ENCODE peak calls at places on chromosomes 1 and 21, in nine cellular contexts. R is heart right ventricle; J is left ventricle myocardium inferior; D is dorsolateral prefrontal cortex; L is CD4-positive, alpha-beta T cell; E is heart left ventricle; H is AG04450; K is upper lobe of right lung; I is endodermal cell. M is an unnamed sample.

GRCh38 chr1:51418384-51418959 is 88.1 kb upstream of the TTC39A start:
- DNase-seq in L (no peak), J (no peak), R (no peak), E (no peak), I (no peak), H (no peak), D (no peak), K (no peak), M (no peak)

GRCh38 chr1:7956218-7957032 is 5.1 kb upstream of the PARK7 start:
- DNase-seq in H (peak; percentile 57), J (no peak), D (no peak), I (no peak), L (no peak), K (no peak), E (no peak), R (no peak), M (no peak)

GRCh38 chr1:99645699-99646531 is at the start of gene PALMD:
- DNase-seq in J (peak; percentile 50), D (no peak), R (peak; percentile 61), H (no peak), K (peak; percentile 67), E (peak; percentile 78), L (no peak), I (peak; percentile 65), M (peak; percentile 60)

GRCh38 chr1:224791362-224791941 is 138.0 kb upstream of the DNAH14 start:
- DNase-seq in E (no peak), L (no peak), H (no peak), J (no peak), R (no peak), K (no peak), I (no peak), D (no peak), M (no peak)

GRCh38 chr1:154998201-154998780 is 4.3 kb upstream of the ZBTB7B start:
- DNase-seq in I (no peak), R (no peak), L (no peak), J (no peak), D (no peak), K (peak; percentile 37), H (no peak), E (no peak), M (no peak)

GRCh38 chr1:175927944-175928343 is 184.5 kb upstream of the TNR start:
- DNase-seq in J (no peak), E (no peak), K (no peak), I (no peak), R (no peak), D (no peak), H (no peak), L (no peak), M (no peak)

GRCh38 chr1:156194300-156194652 is 372 bp downstream of the SLC25A44 start:
- DNase-seq in I (no peak), E (no peak), K (no peak), R (no peak), H (no peak), D (peak; percentile 39), L (no peak), J (no peak), M (peak; percentile 11)

GRCh38 chr1:39261712-39262221 is 57.3 kb downstream of the MACF1 start:
- DNase-seq in J (no peak), I (no peak), H (peak; percentile 49), E (no peak), D (no peak), L (no peak), R (no peak), K (no peak), M (no peak)

GRCh38 chr1:47738560-47739182 is 258.5 kb downstream of the TRABD2B start:
- DNase-seq in E (peak; percentile 45), R (peak; percentile 55), D (no peak), I (peak; percentile 92), H (no peak), J (peak; percentile 31), L (no peak), K (no peak), M (peak; percentile 22)

GRCh38 chr1:224707849-224708725 is 92.0 kb downstream of the CNIH3 start:
- DNase-seq in I (no peak), J (no peak), L (no peak), E (no peak), H (peak; percentile 34), D (no peak), R (no peak), K (peak; percentile 74), M (peak; percentile 33)

GRCh38 chr21:31326478-31327247 is 17.4 kb downstream of the TIAM1 start:
- DNase-seq in D (no peak), E (no peak), L (no peak), R (no peak), J (no peak), H (no peak), I (no peak), K (no peak), M (no peak)

GRCh38 chr21:45825209-45825602 is 156.4 kb upstream of the COL6A1 start:
- DNase-seq in R (no peak), I (no peak), D (no peak), E (no peak), J (no peak), L (no peak), H (no peak), K (no peak), M (no peak)

GRCh38 chr1:56409112-56409691 is 170.2 kb downstream of the PLPP3 start:
- DNase-seq in E (peak; percentile 43), H (no peak), K (peak; percentile 79), R (no peak), L (no peak), I (peak; percentile 82), D (no peak), J (peak; percentile 27), M (peak; percentile 27)

GRCh38 chr1:11176081-11176706 is 13.0 kb upstream of the ANGPTL7 start:
- DNase-seq in J (peak; percentile 37), H (no peak), R (no peak), K (no peak), I (no peak), E (peak; percentile 59), L (no peak), D (no peak), M (no peak)

GRCh38 chr1:112797221-112797620 is 82.1 kb upstream of the PPM1J start:
- DNase-seq in D (no peak), H (no peak), L (no peak), I (no peak), R (no peak), K (no peak), E (no peak), J (no peak), M (no peak)

GRCh38 chr1:62391369-62391971 is 45.4 kb upstream of the USP1 start:
- DNase-seq in E (no peak), D (no peak), H (no peak), L (no peak), I (peak; percentile 86), K (no peak), J (no peak), R (no peak), M (peak; percentile 19)

GRCh38 chr1:172883844-172884243 is 166.9 kb downstream of the TNFSF18 start:
- DNase-seq in E (no peak), L (no peak), H (no peak), D (no peak), J (no peak), K (no peak), I (no peak), R (no peak), M (no peak)

GRCh38 chr1:172885976-172886375 is 164.8 kb downstream of the TNFSF18 start:
- DNase-seq in J (no peak), E (no peak), R (no peak), L (no peak), I (no peak), D (no peak), H (no peak), K (no peak), M (no peak)

GRCh38 chr1:172883387-172883791 is 167.4 kb downstream of the TNFSF18 start:
- DNase-seq in R (no peak), H (no peak), I (no peak), J (no peak), E (no peak), K (no peak), D (no peak), L (no peak), M (no peak)

GRCh38 chr1:172885411-172885810 is 165.3 kb downstream of the TNFSF18 start:
- DNase-seq in J (no peak), K (no peak), L (no peak), H (no peak), E (no peak), D (no peak), R (no peak), I (no peak), M (no peak)

GRCh38 chr1:172887162-172887561 is 163.6 kb downstream of the TNFSF18 start:
- DNase-seq in D (no peak), H (no peak), K (no peak), R (no peak), J (no peak), I (no peak), E (no peak), L (no peak), M (no peak)
- H3K27ac ChIP-seq in D (no peak overlapping the region), H (no peak overlapping the region), K (no peak overlapping the region), R (no peak overlapping the region), J (no peak overlapping the region), I (no peak overlapping the region), E (no peak overlapping the region), L (no peak overlapping the region), M (no peak overlapping the region)

DNA sequence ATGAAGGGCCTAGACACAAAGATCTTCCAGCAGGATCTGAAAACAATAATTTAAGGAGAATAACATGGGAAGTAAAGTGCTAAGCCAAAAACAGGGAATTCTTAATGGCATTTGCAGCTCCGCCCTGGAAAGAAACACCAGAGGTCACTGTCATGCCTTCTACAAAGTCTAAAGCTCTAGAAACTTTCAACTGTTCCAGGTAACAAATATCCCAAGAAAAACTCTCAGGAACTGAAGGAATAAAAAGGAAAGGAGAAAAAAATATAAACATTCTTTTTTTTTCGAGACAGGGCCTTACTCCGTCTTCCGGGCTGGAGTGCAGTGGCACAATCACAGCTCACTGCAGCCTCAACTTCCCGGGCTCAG is 13.2 kb downstream of the ZC3H12A start:
- DNase-seq in H (no peak), D (no peak), E (no peak), L (no peak), I (no peak), R (no peak), J (no peak), K (no peak), M (no peak)
- TF ChIP-seq CTCF in H (no peak), D (no peak), E (peak; percentile 10), L (peak; percentile 57), I (peak; percentile 19), R (peak; percentile 2), J (peak; percentile 27), K (no peak), M (no peak)

GRCh38 chr1:21666572-21667320 is 2.4 kb downstream of the RAP1GAP start:
- DNase-seq in J (no peak), E (no peak), I (no peak), D (no peak), R (no peak), L (no peak), K (peak; percentile 40), H (no peak), M (no peak)
- H3K27me3 ChIP-seq in J (peaks cover 75% of the 10 kb centered on the region), E (peaks cover 22% of the 10 kb centered on the region), I (peaks cover 14% of the 10 kb centered on the region), D (peaks cover 3% of the 10 kb centered on the region), R (peaks cover 70% of the 10 kb centered on the region), L (peaks cover 59% of the 10 kb centered on the region), K (peaks cover 35% of the 10 kb centered on the region), H (peaks cover 74% of the 10 kb centered on the region), M (peaks cover 69% of the 10 kb centered on the region)

DNA sequence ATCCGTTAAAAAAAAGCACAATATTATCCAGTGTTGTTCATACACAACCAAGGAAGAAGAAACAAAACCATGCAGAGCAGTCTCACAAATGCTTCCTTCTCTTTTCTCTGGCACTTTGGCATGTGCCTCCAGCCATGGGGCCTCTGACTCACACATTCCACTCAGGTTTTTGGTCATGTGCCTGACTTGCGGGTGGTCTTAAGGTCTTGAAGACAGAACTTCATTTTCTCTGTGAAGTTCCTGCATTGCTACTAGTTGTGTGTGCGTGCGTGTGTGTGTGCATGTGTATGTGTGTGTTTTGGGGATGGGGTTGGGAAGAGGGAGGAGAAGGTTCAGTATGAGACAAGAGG is 276.3 kb downstream of the RPS6KC1 start:
- DNase-seq in J (peak; percentile 29), H (peak; percentile 69), E (peak; percentile 41), R (peak; percentile 23), L (no peak), D (no peak), K (peak; percentile 69), I (no peak), M (peak; percentile 4)
- H3K27ac ChIP-seq in J (no peak overlapping the region), H (peak overlapping the region; percentile 33), E (peak overlapping the region; percentile 75), R (no peak overlapping the region), L (no peak overlapping the region), D (no peak overlapping the region), K (peak overlapping the region; percentile 17), I (no peak overlapping the region), M (no peak overlapping the region)

M was measured in foreskin keratinocyte.